ENCODE peak calls at places on chromosomes 5 and 9, in ten cellular contexts. A is IMR-90, O is fibroblast of mammary gland, E is foreskin fibroblast, N is AG09309, L is fibroblast of pulmonary artery, Y is AG09319, F is spleen, R is HL-60, J is tibial artery. Z is an unnamed sample.

GRCh38 chr5:173140769-173141168 is 3.6 kb upstream of the BNIP1 start:
- DNase-seq in J (no peak), L (no peak), F (no peak), R (no peak), N (no peak), O (no peak), A (no peak), E (no peak), Y (no peak), Z (no peak)

GRCh38 chr5:131647078-131647769 is 12.2 kb upstream of the RAPGEF6 start:
- DNase-seq in E (no peak), N (no peak), F (no peak), J (no peak), R (no peak), Y (no peak), O (no peak), A (no peak), L (no peak), Z (no peak)

GRCh38 chr9:101574773-101575333 is 19.9 kb downstream of the PPP3R2 start:
- DNase-seq in L (no peak), A (no peak), N (no peak), R (no peak), O (peak; percentile 31), Y (no peak), F (no peak), E (no peak), J (no peak), Z (no peak)

GRCh38 chr5:32507738-32508434 is 63.3 kb upstream of the ZFR start:
- DNase-seq in F (no peak), Y (no peak), N (peak; percentile 86), O (peak; percentile 100), E (peak; percentile 95), J (no peak), R (no peak), L (peak; percentile 81), A (peak; percentile 95), Z (no peak)

GRCh38 chr9:84340535-84340934 is at the start of gene SLC28A3:
- DNase-seq in E (no peak), N (no peak), F (no peak), L (no peak), O (no peak), J (no peak), R (no peak), Y (no peak), A (no peak), Z (no peak)

GRCh38 chr5:53211799-53212198 is 102.2 kb upstream of the MOCS2 start:
- DNase-seq in A (peak; percentile 85), E (peak; percentile 89), O (peak; percentile 82), R (no peak), Y (no peak), N (peak; percentile 3), J (no peak), F (no peak), L (peak; percentile 42), Z (no peak)

GRCh38 chr5:8306289-8306688 is 437.3 kb downstream of the MTRR start:
- DNase-seq in Y (no peak), J (no peak), F (no peak), N (no peak), R (no peak), A (no peak), E (no peak), L (no peak), O (no peak), Z (no peak)

GRCh38 chr5:163915481-163915961 is 410.1 kb downstream of the MAT2B start:
- DNase-seq in R (no peak), F (peak; percentile 86), N (no peak), A (peak; percentile 57), J (no peak), E (no peak), L (peak; percentile 32), Y (no peak), O (peak; percentile 14), Z (no peak)

GRCh38 chr9:4566806-4567205 is 76.5 kb downstream of the SLC1A1 start:
- DNase-seq in Y (no peak), J (no peak), F (no peak), N (no peak), E (no peak), L (no peak), O (no peak), R (no peak), A (no peak), Z (no peak)

GRCh38 chr9:4572184-4572826 is 82.0 kb downstream of the SLC1A1 start:
- DNase-seq in J (no peak), L (no peak), O (no peak), A (no peak), N (no peak), E (no peak), Y (no peak), R (no peak), F (no peak), Z (no peak)

GRCh38 chr9:4569101-4569500 is 78.8 kb downstream of the SLC1A1 start:
- DNase-seq in Y (no peak), R (no peak), F (no peak), A (no peak), L (no peak), N (peak; percentile 44), E (no peak), O (peak; percentile 12), J (no peak), Z (no peak)

GRCh38 chr9:4563105-4563504 is 72.8 kb downstream of the SLC1A1 start:
- DNase-seq in N (no peak), O (no peak), R (no peak), F (no peak), L (no peak), E (no peak), A (no peak), Y (no peak), J (no peak), Z (no peak)

DNA sequence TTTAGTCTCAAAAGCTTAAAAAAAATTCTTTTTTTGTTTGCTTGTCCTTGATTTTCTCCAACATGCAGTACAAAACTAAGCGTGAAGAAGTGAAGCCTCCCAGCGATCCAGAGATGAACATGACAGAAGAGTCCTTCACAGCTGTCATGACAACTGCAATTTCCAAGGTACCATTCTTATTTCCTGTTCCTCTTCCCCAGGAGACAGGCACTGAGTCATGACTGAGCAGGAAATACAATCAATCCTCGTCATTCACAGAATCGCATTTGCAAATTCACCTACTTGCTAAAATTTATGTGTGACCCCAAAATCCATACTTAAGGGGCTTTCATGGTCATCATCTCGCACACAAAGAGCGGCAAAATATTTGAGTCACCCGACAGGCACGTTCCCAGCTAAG is 77.3 kb downstream of the SLC1A1 start:
- DNase-seq in O (no peak), E (no peak), Y (no peak), R (no peak), F (no peak), N (no peak), L (no peak), J (no peak), A (no peak), Z (no peak)
- TF ChIP-seq CTCF in O (no peak), E (no peak), Y (no peak), R (no peak), F (no peak), N (no peak), L (no peak), J (no peak), A (no peak), Z (no peak)

GRCh38 chr5:170429014-170429413 is 39.8 kb upstream of the KCNMB1 start:
- DNase-seq in R (no peak), E (no peak), L (peak; percentile 13), Y (no peak), O (peak; percentile 29), N (no peak), J (peak; percentile 10), F (no peak), A (no peak), Z (no peak)
- TF ChIP-seq CTCF in R (no peak), E (peak; percentile 30), L (peak; percentile 33), Y (no peak), O (peak; percentile 35), N (peak; percentile 20), J (peak; percentile 10), F (no peak), A (no peak), Z (no peak)

GRCh38 chr5:35232124-35232523 is 1.8 kb upstream of the PRLR start:
- DNase-seq in A (no peak), E (no peak), L (no peak), O (no peak), F (no peak), N (no peak), Y (no peak), R (no peak), J (no peak), Z (no peak)

GRCh38 chr5:35233121-35233520 is 2.8 kb upstream of the PRLR start:
- DNase-seq in A (no peak), L (no peak), R (no peak), O (no peak), Y (no peak), J (no peak), N (no peak), F (no peak), E (no peak), Z (no peak)

GRCh38 chr5:35230043-35230611 is at the start of gene PRLR:
- DNase-seq in Y (no peak), N (no peak), F (no peak), A (peak; percentile 8), J (peak; percentile 74), L (peak; percentile 37), R (peak; percentile 46), O (peak; percentile 33), E (peak; percentile 28), Z (no peak)

GRCh38 chr5:35228304-35228703 is 2.0 kb downstream of the PRLR start:
- DNase-seq in N (no peak), J (no peak), F (no peak), Y (no peak), E (no peak), R (no peak), A (no peak), L (no peak), O (no peak), Z (no peak)

DNA sequence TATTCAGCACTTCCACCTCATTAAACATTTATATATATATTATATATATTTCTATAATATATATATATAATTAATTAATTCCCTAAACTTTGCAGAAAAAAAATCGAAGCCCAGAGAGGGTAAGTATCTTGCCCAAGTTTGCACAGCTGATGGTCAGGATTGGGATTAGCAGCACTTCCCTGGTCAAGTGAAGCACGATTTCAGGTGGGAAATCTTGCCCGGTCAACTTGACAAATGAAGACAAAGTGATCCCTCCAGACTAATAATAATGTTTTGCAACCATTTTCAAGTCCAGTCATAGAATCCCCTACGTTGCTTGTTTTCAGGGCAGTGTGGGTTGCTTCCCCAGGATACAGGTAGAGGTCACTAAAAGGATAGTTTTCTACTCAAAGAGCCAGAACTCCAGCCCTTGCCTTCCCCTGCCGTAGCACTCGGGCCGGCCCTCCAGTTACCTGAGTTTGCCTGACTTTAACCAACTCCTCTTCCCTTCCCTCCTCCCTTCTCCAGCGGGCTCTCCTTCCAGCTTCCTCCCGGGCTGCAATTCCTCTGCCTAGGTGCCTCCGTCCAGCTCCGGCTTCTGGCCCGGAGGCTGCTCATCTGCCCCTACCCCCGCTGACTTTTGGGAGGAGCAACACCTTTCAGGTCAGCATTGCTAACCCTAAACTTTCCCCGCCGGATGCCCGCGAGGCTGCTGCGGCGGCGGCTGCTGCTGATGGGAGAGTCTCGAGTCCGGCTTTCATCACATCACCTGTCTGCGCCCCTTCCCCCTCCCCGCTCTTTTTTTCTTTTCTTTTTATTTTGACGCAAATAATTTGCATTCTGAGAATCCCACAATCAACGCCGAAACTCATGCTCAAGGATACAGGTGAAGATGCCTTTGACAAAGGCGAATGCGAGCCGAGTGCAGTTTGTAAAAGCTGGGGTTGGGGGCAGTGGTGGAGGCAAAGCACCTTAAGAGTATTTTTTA is 928 bp downstream of the PRLR start:
- DNase-seq in N (no peak), Y (no peak), A (no peak), O (peak; percentile 8), J (no peak), E (no peak), F (no peak), L (no peak), R (peak; percentile 17), Z (no peak)
- TF ChIP-seq CTCF in N (no peak), Y (no peak), A (no peak), O (peak; percentile 8), J (no peak), E (no peak), F (no peak), L (no peak), R (no peak), Z (peak; percentile 1)

GRCh38 chr9:121331992-121332685 is 37.9 kb downstream of the STOM start:
- DNase-seq in Y (peak; percentile 49), R (no peak), F (no peak), E (peak; percentile 36), O (peak; percentile 77), L (peak; percentile 67), A (peak; percentile 63), J (no peak), N (no peak), Z (no peak)
- TF ChIP-seq CTCF in Y (peak; percentile 65), R (no peak), F (peak; percentile 43), E (peak; percentile 36), O (peak; percentile 54), L (peak; percentile 50), A (peak; percentile 56), J (peak; percentile 52), N (peak; percentile 38), Z (peak; percentile 26)